ENCODE peak calls at places on chromosomes 7 and 10, in six cellular contexts. One of them, this sample, is unnamed.

GRCh38 chr7:35424869-35425495 is 171.1 kb upstream of the TBX20 start:
- DNase-seq in body of pancreas: peak
- DNase-seq in K562: peak
- DNase-seq in tibial nerve: peak
- DNase-seq in Peyer's patch: peak
- DNase-seq in esophagus squamous epithelium: no peak
- DNase-seq in this sample: peak

GRCh38 chr10:103854687-103855423 is 521 bp downstream of the SH3PXD2A start:
- DNase-seq in Peyer's patch: peak
- DNase-seq in body of pancreas: no peak
- DNase-seq in esophagus squamous epithelium: no peak
- DNase-seq in tibial nerve: no peak
- DNase-seq in K562: no peak
- DNase-seq in this sample: peak

GRCh38 chr7:147432068-147432467 is 1158.5 kb upstream of the C7orf33 start:
- DNase-seq in Peyer's patch: no peak
- DNase-seq in tibial nerve: no peak
- DNase-seq in body of pancreas: no peak
- DNase-seq in esophagus squamous epithelium: no peak
- DNase-seq in K562: no peak
- DNase-seq in this sample: no peak

GRCh38 chr7:136023134-136023869 is 46.1 kb upstream of the MTPN start:
- DNase-seq in Peyer's patch: no peak
- DNase-seq in tibial nerve: no peak
- DNase-seq in K562: no peak
- DNase-seq in esophagus squamous epithelium: no peak
- DNase-seq in body of pancreas: no peak
- DNase-seq in this sample: no peak

GRCh38 chr10:15627617-15628196 is 92.0 kb downstream of the ITGA8 start:
- DNase-seq in esophagus squamous epithelium: no peak
- DNase-seq in tibial nerve: no peak
- DNase-seq in Peyer's patch: no peak
- DNase-seq in K562: no peak
- DNase-seq in body of pancreas: no peak
- DNase-seq in this sample: peak

GRCh38 chr7:147245274-147245673 is 1128.7 kb downstream of the CNTNAP2 start:
- DNase-seq in K562: peak
- DNase-seq in tibial nerve: peak
- DNase-seq in body of pancreas: peak
- DNase-seq in Peyer's patch: no peak
- DNase-seq in esophagus squamous epithelium: no peak
- DNase-seq in this sample: peak

GRCh38 chr10:107442035-107442505 is 277.6 kb upstream of the SORCS1 start:
- DNase-seq in tibial nerve: no peak
- DNase-seq in esophagus squamous epithelium: no peak
- DNase-seq in Peyer's patch: no peak
- DNase-seq in body of pancreas: no peak
- DNase-seq in K562: no peak
- DNase-seq in this sample: no peak

GRCh38 chr7:36781011-36781738 is 56.9 kb upstream of the AOAH start:
- DNase-seq in esophagus squamous epithelium: no peak
- DNase-seq in K562: no peak
- DNase-seq in Peyer's patch: no peak
- DNase-seq in tibial nerve: no peak
- DNase-seq in body of pancreas: no peak
- DNase-seq in this sample: no peak

GRCh38 chr10:123573236-123574147 is 92.7 kb upstream of the GPR26 start:
- DNase-seq in esophagus squamous epithelium: no peak
- DNase-seq in K562: peak
- DNase-seq in body of pancreas: peak
- DNase-seq in tibial nerve: no peak
- DNase-seq in Peyer's patch: peak
- DNase-seq in this sample: no peak

GRCh38 chr10:16999665-17000451 is 129.8 kb downstream of the CUBN start:
- DNase-seq in K562: no peak
- DNase-seq in tibial nerve: peak
- DNase-seq in body of pancreas: no peak
- DNase-seq in Peyer's patch: no peak
- DNase-seq in esophagus squamous epithelium: no peak
- DNase-seq in this sample: no peak

GRCh38 chr7:95473276-95473985 is 12.3 kb upstream of the ASB4 start:
- DNase-seq in tibial nerve: no peak
- DNase-seq in K562: no peak
- DNase-seq in Peyer's patch: no peak
- DNase-seq in esophagus squamous epithelium: no peak
- DNase-seq in body of pancreas: no peak
- DNase-seq in this sample: no peak
- H3K27ac ChIP-seq in tibial nerve: no peak
- H3K27ac ChIP-seq in K562: no peak
- H3K27ac ChIP-seq in Peyer's patch: no peak
- H3K27ac ChIP-seq in esophagus squamous epithelium: no peak
- H3K27ac ChIP-seq in body of pancreas: no peak
- H3K27ac ChIP-seq in this sample: no peak

GRCh38 chr7:99505324-99505662 is 831 bp downstream of the ZKSCAN5 start:
- DNase-seq in K562: no peak
- DNase-seq in tibial nerve: no peak
- DNase-seq in body of pancreas: no peak
- DNase-seq in Peyer's patch: no peak
- DNase-seq in esophagus squamous epithelium: no peak
- DNase-seq in this sample: no peak

GRCh38 chr7:99504281-99504602 is 220 bp upstream of the ZKSCAN5 start:
- DNase-seq in body of pancreas: no peak
- DNase-seq in tibial nerve: no peak
- DNase-seq in Peyer's patch: no peak
- DNase-seq in K562: no peak
- DNase-seq in esophagus squamous epithelium: no peak
- DNase-seq in this sample: no peak

GRCh38 chr7:99500637-99501009 is 542 bp upstream of the ZNF394 start:
- DNase-seq in esophagus squamous epithelium: no peak
- DNase-seq in Peyer's patch: no peak
- DNase-seq in tibial nerve: no peak
- DNase-seq in K562: no peak
- DNase-seq in body of pancreas: no peak
- DNase-seq in this sample: no peak

GRCh38 chr7:99499713-99500636 is at the start of gene ZNF394:
- DNase-seq in body of pancreas: peak
- DNase-seq in tibial nerve: peak
- DNase-seq in K562: peak
- DNase-seq in esophagus squamous epithelium: peak
- DNase-seq in Peyer's patch: peak
- DNase-seq in this sample: peak

DNA sequence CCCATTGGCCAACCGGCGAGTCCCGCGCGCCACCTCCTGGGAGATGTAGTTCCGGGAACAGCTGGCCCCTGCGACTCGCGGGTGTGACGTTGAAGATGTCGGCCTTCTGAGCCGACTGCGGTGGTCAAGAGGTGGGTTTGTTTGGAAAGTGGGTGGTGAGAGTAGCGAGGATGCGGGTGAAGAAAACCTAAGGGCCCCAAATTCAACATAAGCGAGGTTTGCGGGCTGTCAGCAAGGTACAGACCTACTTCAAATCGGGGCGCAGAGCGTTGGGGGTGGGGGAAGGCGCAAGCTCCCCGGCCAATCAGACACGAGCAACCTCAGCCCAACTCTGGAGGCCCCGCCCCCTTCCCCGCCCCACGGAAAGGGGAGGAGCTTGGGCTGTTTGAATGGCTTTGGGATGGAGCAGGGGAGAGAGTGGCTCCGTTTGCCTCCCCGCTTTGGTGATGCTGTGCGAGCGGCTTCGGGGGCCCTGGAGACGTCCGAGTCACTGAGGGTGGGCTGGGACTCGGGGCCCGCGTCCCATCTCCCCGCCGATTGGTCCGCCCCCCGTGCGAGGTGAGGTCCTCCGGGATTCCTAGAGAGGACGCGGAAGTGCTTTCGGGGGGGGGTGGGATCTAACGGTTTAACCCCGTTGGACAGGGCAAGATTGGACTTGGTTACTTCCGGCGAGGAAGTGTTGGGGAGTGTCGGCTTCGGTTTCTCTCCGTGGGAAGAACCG is at the start of gene ZKSCAN5:
- DNase-seq in K562: peak
- DNase-seq in body of pancreas: peak
- DNase-seq in esophagus squamous epithelium: peak
- DNase-seq in tibial nerve: peak
- DNase-seq in Peyer's patch: peak
- DNase-seq in this sample: peak
- TF ChIP-seq POLR2A in K562: peak
- TF ChIP-seq POLR2A in body of pancreas: peak
- TF ChIP-seq POLR2A in esophagus squamous epithelium: no peak
- TF ChIP-seq POLR2A in tibial nerve: peak
- TF ChIP-seq POLR2A in Peyer's patch: no peak
- TF ChIP-seq POLR2A in this sample: peak

DNA sequence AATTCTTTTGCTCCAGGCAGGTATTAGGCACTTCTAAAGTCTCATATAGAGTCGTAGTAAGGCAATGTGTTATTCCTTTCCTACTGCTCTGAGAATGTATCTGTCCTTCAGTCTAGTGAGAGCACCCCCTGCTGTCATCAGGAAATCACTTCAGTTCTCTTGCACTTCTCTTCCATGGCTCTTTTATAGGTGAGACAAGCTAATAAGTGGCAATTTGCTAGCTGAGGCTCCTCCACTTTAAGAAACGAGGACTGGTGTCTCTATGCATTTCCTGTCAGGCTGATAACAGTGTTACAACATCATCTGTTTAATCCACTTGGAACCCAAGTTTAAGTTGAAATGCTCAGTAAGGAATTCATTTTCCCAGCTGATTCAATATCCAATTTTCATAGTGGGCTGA is 350.6 kb downstream of the TFEC start:
- DNase-seq in tibial nerve: no peak
- DNase-seq in body of pancreas: peak
- DNase-seq in esophagus squamous epithelium: no peak
- DNase-seq in Peyer's patch: no peak
- DNase-seq in K562: no peak
- DNase-seq in this sample: no peak
- TF ChIP-seq CTCF in tibial nerve: peak
- TF ChIP-seq CTCF in body of pancreas: peak
- TF ChIP-seq CTCF in esophagus squamous epithelium: peak
- TF ChIP-seq CTCF in Peyer's patch: peak
- TF ChIP-seq CTCF in K562: no peak
- TF ChIP-seq CTCF in this sample: peak

GRCh38 chr7:27163776-27164380 is 1.5 kb downstream of the HOXA9 start:
- DNase-seq in K562: no peak
- DNase-seq in esophagus squamous epithelium: no peak
- DNase-seq in Peyer's patch: peak
- DNase-seq in body of pancreas: no peak
- DNase-seq in tibial nerve: no peak
- DNase-seq in this sample: peak
- H3K27ac ChIP-seq in K562: no peak
- H3K27ac ChIP-seq in esophagus squamous epithelium: no peak
- H3K27ac ChIP-seq in Peyer's patch: peak
- H3K27ac ChIP-seq in body of pancreas: no peak
- H3K27ac ChIP-seq in tibial nerve: peak
- H3K27ac ChIP-seq in this sample: no peak

GRCh38 chr10:5446390-5446926 is 34.1 kb downstream of the NET1 start:
- DNase-seq in tibial nerve: peak
- DNase-seq in Peyer's patch: peak
- DNase-seq in K562: peak
- DNase-seq in body of pancreas: peak
- DNase-seq in esophagus squamous epithelium: peak
- DNase-seq in this sample: peak
- TF ChIP-seq POLR2A in tibial nerve: peak
- TF ChIP-seq POLR2A in Peyer's patch: peak
- TF ChIP-seq POLR2A in K562: peak
- TF ChIP-seq POLR2A in body of pancreas: peak
- TF ChIP-seq POLR2A in esophagus squamous epithelium: no peak
- TF ChIP-seq POLR2A in this sample: no peak

DNA sequence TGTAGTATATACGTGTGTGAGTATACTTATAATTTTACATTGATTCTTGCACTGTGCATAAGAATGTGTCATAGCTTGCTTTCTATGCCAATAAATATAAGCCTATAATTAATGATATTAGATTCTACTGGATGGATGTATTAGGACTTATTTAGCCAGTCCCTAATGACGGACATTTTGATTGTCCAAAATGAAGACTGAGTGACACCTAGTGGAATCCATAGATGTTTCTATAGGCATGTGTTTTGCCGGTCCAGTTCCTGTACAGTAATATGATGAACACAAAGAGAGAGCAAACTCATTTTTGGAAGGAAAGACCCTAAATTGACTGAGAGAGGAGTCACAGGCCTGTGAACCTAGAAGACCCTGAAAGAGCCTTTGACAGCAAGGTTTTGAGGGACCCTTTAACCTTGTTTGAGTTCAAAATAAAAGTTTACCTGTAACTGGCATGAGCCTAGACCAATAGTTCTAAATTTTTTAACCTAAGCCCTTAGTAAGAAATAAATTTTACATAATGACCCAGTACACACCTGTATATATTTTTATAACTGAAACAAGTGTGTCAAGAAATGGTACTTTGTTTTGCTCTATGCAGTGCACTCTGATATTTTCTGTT is 42.4 kb upstream of the AGBL3 start:
- DNase-seq in Peyer's patch: no peak
- DNase-seq in K562: peak
- DNase-seq in esophagus squamous epithelium: no peak
- DNase-seq in tibial nerve: no peak
- DNase-seq in body of pancreas: no peak
- DNase-seq in this sample: no peak
- TF ChIP-seq CTCF in Peyer's patch: peak
- TF ChIP-seq CTCF in K562: peak
- TF ChIP-seq CTCF in esophagus squamous epithelium: no peak
- TF ChIP-seq CTCF in tibial nerve: peak
- TF ChIP-seq CTCF in body of pancreas: no peak
- TF ChIP-seq CTCF in this sample: peak

GRCh38 chr7:98802088-98802780 is 67.6 kb downstream of the TMEM130 start:
- DNase-seq in Peyer's patch: no peak
- DNase-seq in esophagus squamous epithelium: no peak
- DNase-seq in K562: peak
- DNase-seq in body of pancreas: peak
- DNase-seq in tibial nerve: peak
- DNase-seq in this sample: peak
- H3K27ac ChIP-seq in Peyer's patch: no peak
- H3K27ac ChIP-seq in esophagus squamous epithelium: no peak
- H3K27ac ChIP-seq in K562: no peak
- H3K27ac ChIP-seq in body of pancreas: no peak
- H3K27ac ChIP-seq in tibial nerve: no peak
- H3K27ac ChIP-seq in this sample: no peak

This sample was measured in adrenal gland.